ENCODE peak calls at places on chromosomes 12 and 14, in nine cellular contexts. N is glutamatergic neuron, H is dorsolateral prefrontal cortex, U is cardiac fibroblast, W is astrocyte of the spinal cord, A is esophagus squamous epithelium, I is cardiac muscle cell, L is GM06990, Y is neural crest cell. X is an unnamed sample.

GRCh38 chr14:77582511-77582910 is 33.9 kb downstream of the SPTLC2 start:
- DNase-seq in N (no peak), H (no peak), U (no peak), W (no peak), A (no peak), I (no peak), L (no peak), Y (no peak), X (no peak)

GRCh38 chr14:33837943-33838683 is 112.8 kb downstream of the EGLN3 start:
- DNase-seq in N (no peak), H (no peak), U (no peak), W (no peak), A (no peak), I (no peak), L (no peak), Y (no peak), X (no peak)

GRCh38 chr12:116116650-116117424 is 160.7 kb downstream of the MED13L start:
- DNase-seq in N (no peak), H (no peak), U (no peak), W (no peak), A (no peak), I (no peak), L (no peak), Y (no peak), X (no peak)

GRCh38 chr12:43206396-43206795 is 345.6 kb downstream of the ADAMTS20 start:
- DNase-seq in N (no peak), H (no peak), U (peak), W (peak), A (no peak), I (no peak), L (no peak), Y (no peak), X (no peak)

GRCh38 chr12:57795354-57795753 is 12.8 kb downstream of the TSFM start:
- DNase-seq in N (no peak), H (no peak), U (peak), W (no peak), A (no peak), I (no peak), L (no peak), Y (no peak), X (no peak)

GRCh38 chr14:24051789-24052655 is at the start of gene CARMIL3:
- DNase-seq in N (peak), H (peak), U (peak), W (peak), A (no peak), I (peak), L (peak), Y (peak), X (peak)

GRCh38 chr12:54306925-54307731 is 6.3 kb upstream of the NFE2 start:
- DNase-seq in N (no peak), H (no peak), U (peak), W (no peak), A (peak), I (no peak), L (no peak), Y (no peak), X (no peak)

GRCh38 chr12:120925740-120926563 is 21.8 kb upstream of the SPPL3 start:
- DNase-seq in N (no peak), H (no peak), U (no peak), W (no peak), A (no peak), I (no peak), L (no peak), Y (no peak), X (no peak)

GRCh38 chr14:105092912-105093425 is 27.7 kb upstream of the GPR132 start:
- DNase-seq in N (no peak), H (no peak), U (peak), W (peak), A (no peak), I (peak), L (peak), Y (no peak), X (peak)

GRCh38 chr14:98733536-98733935 is 538.5 kb downstream of the BCL11B start:
- DNase-seq in N (no peak), H (no peak), U (no peak), W (no peak), A (no peak), I (no peak), L (no peak), Y (no peak), X (no peak)

GRCh38 chr12:54394281-54394719 is 9.8 kb upstream of the ZNF385A start:
- DNase-seq in N (peak), H (no peak), U (peak), W (peak), A (no peak), I (peak), L (no peak), Y (peak), X (peak)

GRCh38 chr12:58731096-58731495 is 189.2 kb downstream of the LRIG3 start:
- DNase-seq in N (no peak), H (no peak), U (no peak), W (no peak), A (no peak), I (no peak), L (no peak), Y (no peak), X (no peak)

GRCh38 chr12:93130371-93131049 is 201.4 kb upstream of the EEA1 start:
- DNase-seq in N (no peak), H (no peak), U (no peak), W (no peak), A (no peak), I (peak), L (no peak), Y (no peak), X (no peak)

GRCh38 chr12:12476836-12477531 is 85.7 kb downstream of the DUSP16 start:
- DNase-seq in N (no peak), H (peak), U (no peak), W (no peak), A (no peak), I (no peak), L (no peak), Y (no peak), X (no peak)

GRCh38 chr14:24270537-24271133 is 762 bp downstream of the RABGGTA start:
- DNase-seq in N (no peak), H (no peak), U (no peak), W (no peak), A (no peak), I (no peak), L (no peak), Y (no peak), X (no peak)

GRCh38 chr14:92586001-92586947 is 72.7 kb downstream of the RIN3 start:
- DNase-seq in N (no peak), H (no peak), U (peak), W (peak), A (no peak), I (no peak), L (peak), Y (no peak), X (no peak)

GRCh38 chr12:124744659-124745467 is 118.8 kb downstream of the SCARB1 start:
- DNase-seq in N (peak), H (no peak), U (peak), W (no peak), A (no peak), I (no peak), L (peak), Y (no peak), X (no peak)

GRCh38 chr12:26425587-26426260 is 230.4 kb downstream of the SSPN start:
- DNase-seq in N (no peak), H (no peak), U (peak), W (peak), A (no peak), I (no peak), L (peak), Y (no peak), X (no peak)

GRCh38 chr12:120199595-120200306 is 1.2 kb downstream of the RPLP0 start:
- DNase-seq in N (no peak), H (no peak), U (peak), W (peak), A (no peak), I (no peak), L (no peak), Y (no peak), X (no peak)

GRCh38 chr12:30878034-30878433 is 48.5 kb upstream of the TSPAN11 start:
- DNase-seq in N (no peak), H (no peak), U (no peak), W (no peak), A (no peak), I (no peak), L (no peak), Y (no peak), X (no peak)

GRCh38 chr12:44523828-44524227 is 352.3 kb downstream of the NELL2 start:
- DNase-seq in N (no peak), H (no peak), U (no peak), W (no peak), A (no peak), I (no peak), L (no peak), Y (no peak), X (no peak)

GRCh38 chr14:57818511-57818910 is 47.4 kb downstream of the SLC35F4 start:
- DNase-seq in N (no peak), H (no peak), U (no peak), W (no peak), A (no peak), I (no peak), L (no peak), Y (no peak), X (no peak)

GRCh38 chr14:24274101-24274543 is 2.7 kb upstream of the RABGGTA start:
- DNase-seq in N (no peak), H (no peak), U (peak), W (no peak), A (no peak), I (no peak), L (peak), Y (no peak), X (no peak)

GRCh38 chr12:6229224-6229748 is 29.1 kb downstream of the CD9 start:
- DNase-seq in N (no peak), H (no peak), U (no peak), W (no peak), A (no peak), I (no peak), L (no peak), Y (no peak), X (no peak)

GRCh38 chr12:41795066-41795465 is 349.6 kb downstream of the GXYLT1 start:
- DNase-seq in N (no peak), H (no peak), U (no peak), W (peak), A (no peak), I (no peak), L (no peak), Y (no peak), X (no peak)

GRCh38 chr12:131132118-131132892 is 178.6 kb downstream of the ADGRD1 start:
- DNase-seq in N (peak), H (peak), U (peak), W (peak), A (no peak), I (peak), L (peak), Y (peak), X (peak)

GRCh38 chr14:55705651-55706340 is 125.8 kb downstream of the KTN1 start:
- DNase-seq in N (no peak), H (no peak), U (no peak), W (no peak), A (no peak), I (no peak), L (no peak), Y (no peak), X (no peak)

GRCh38 chr14:104937694-104938365 is 13.2 kb downstream of the PLD4 start:
- DNase-seq in N (no peak), H (no peak), U (no peak), W (no peak), A (no peak), I (no peak), L (no peak), Y (no peak), X (no peak)

GRCh38 chr14:68549057-68549421 is 243.8 kb downstream of the ZFP36L1 start:
- DNase-seq in N (no peak), H (no peak), U (peak), W (peak), A (no peak), I (no peak), L (no peak), Y (no peak), X (no peak)

GRCh38 chr12:3236345-3237153 is 159.4 kb downstream of the TSPAN9 start:
- DNase-seq in N (no peak), H (no peak), U (peak), W (peak), A (no peak), I (peak), L (no peak), Y (no peak), X (peak)

GRCh38 chr14:103361868-103362267 is 23.3 kb upstream of the MARK3 start:
- DNase-seq in N (no peak), H (no peak), U (peak), W (peak), A (no peak), I (no peak), L (no peak), Y (no peak), X (no peak)

GRCh38 chr12:68334136-68334535 is 2.0 kb upstream of the MDM1 start:
- DNase-seq in N (no peak), H (no peak), U (no peak), W (no peak), A (no peak), I (no peak), L (no peak), Y (no peak), X (no peak)

GRCh38 chr12:48185181-48185919 is 1.9 kb downstream of the CCDC184 start:
- DNase-seq in N (peak), H (no peak), U (no peak), W (no peak), A (no peak), I (no peak), L (no peak), Y (peak), X (peak)

GRCh38 chr12:48182659-48183058 is 785 bp upstream of the CCDC184 start:
- DNase-seq in N (no peak), H (no peak), U (no peak), W (no peak), A (no peak), I (no peak), L (no peak), Y (no peak), X (no peak)

GRCh38 chr12:48184549-48184922 is 1.1 kb downstream of the CCDC184 start:
- DNase-seq in N (no peak), H (no peak), U (no peak), W (no peak), A (no peak), I (no peak), L (no peak), Y (peak), X (peak)

GRCh38 chr12:48183876-48184548 is 568 bp downstream of the CCDC184 start:
- DNase-seq in N (peak), H (no peak), U (no peak), W (no peak), A (no peak), I (no peak), L (no peak), Y (peak), X (peak)

GRCh38 chr12:48183091-48183875 is at the start of gene CCDC184:
- DNase-seq in N (peak), H (peak), U (peak), W (peak), A (no peak), I (peak), L (peak), Y (peak), X (peak)
- TF ChIP-seq CTCF in N (no peak), H (peak), U (peak), W (peak), A (peak), I (peak), L (peak), Y (peak), X (no peak)

GRCh38 chr14:96584199-96584906 is 82.2 kb downstream of the PAPOLA start:
- DNase-seq in N (peak), H (no peak), U (peak), W (no peak), A (no peak), I (peak), L (peak), Y (peak), X (peak)
- TF ChIP-seq CTCF in N (peak), H (no peak), U (no peak), W (peak), A (peak), I (peak), L (peak), Y (peak), X (peak)

GRCh38 chr12:34219046-34219770 is 196.9 kb downstream of the ALG10 start:
- DNase-seq in N (no peak), H (no peak), U (no peak), W (no peak), A (no peak), I (no peak), L (peak), Y (no peak), X (no peak)
- TF ChIP-seq CTCF in N (no peak), H (no peak), U (no peak), W (no peak), A (no peak), I (no peak), L (no peak), Y (no peak), X (no peak)

DNA sequence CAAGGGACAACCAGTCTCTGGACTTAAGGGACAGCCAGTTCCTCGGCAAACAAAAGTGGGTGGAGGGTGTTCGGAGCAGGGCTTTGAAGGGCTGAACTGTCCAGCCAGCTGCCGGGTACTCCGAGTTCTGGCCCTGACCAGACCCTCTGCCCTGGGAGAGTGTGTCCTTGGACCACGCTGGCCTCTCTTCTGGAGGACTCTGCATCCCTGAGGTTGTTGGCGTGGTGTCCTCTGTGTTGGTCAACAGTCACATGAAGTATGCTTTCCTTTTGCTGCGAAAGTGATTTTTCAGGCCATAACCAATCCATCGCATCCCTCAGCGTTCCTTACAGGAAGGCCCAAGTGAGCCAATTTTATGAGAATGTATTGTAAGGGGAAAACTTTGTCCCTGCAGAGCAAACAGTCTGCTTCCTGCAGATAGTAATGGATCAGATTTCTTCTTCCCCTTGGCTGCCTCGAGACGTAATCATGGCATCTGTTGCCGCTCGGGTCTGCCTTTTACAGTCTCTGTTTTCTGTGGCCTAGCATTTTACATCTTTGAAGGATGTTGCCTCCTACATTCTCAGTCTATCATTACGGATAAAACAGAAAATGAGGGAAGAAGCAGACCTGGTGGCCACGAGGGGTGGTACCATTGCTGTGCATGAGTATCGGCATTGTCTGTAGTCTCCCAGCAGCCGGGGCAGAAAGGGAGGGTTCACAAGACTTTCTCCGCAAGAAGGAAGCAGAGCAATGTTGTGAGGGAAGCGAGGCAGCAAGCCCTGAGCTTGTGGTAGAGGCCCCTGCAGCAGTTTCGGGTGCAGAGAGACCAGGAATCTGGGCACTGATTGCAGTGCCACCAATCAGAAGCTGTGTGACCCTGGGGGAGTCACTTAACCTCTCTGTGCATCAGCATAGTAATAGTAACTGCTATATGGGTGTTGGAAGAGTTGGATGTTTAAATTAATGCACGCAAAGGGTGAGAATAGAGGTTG is 47.4 kb downstream of the SMIM41 start:
- DNase-seq in N (no peak), H (no peak), U (no peak), W (no peak), A (no peak), I (no peak), L (no peak), Y (no peak), X (no peak)
- TF ChIP-seq CTCF in N (no peak), H (no peak), U (no peak), W (no peak), A (no peak), I (peak), L (no peak), Y (no peak), X (no peak)

GRCh38 chr12:109763201-109763841 is 49.7 kb downstream of the FAM222A start:
- DNase-seq in N (no peak), H (no peak), U (peak), W (peak), A (no peak), I (no peak), L (no peak), Y (no peak), X (no peak)

GRCh38 chr12:109762673-109763191 is 49.1 kb downstream of the FAM222A start:
- DNase-seq in N (no peak), H (peak), U (no peak), W (no peak), A (no peak), I (no peak), L (no peak), Y (no peak), X (peak)

GRCh38 chr12:109764776-109765492 is 51.3 kb downstream of the FAM222A start:
- DNase-seq in N (no peak), H (peak), U (no peak), W (no peak), A (no peak), I (no peak), L (no peak), Y (no peak), X (peak)

GRCh38 chr12:109765493-109765810 is 51.8 kb downstream of the FAM222A start:
- DNase-seq in N (no peak), H (no peak), U (no peak), W (no peak), A (no peak), I (no peak), L (no peak), Y (no peak), X (no peak)

GRCh38 chr12:109764123-109764522 is 50.5 kb downstream of the FAM222A start:
- DNase-seq in N (no peak), H (peak), U (no peak), W (no peak), A (no peak), I (no peak), L (no peak), Y (no peak), X (peak)
- TF ChIP-seq CTCF in N (peak), H (no peak), U (no peak), W (no peak), A (no peak), I (no peak), L (no peak), Y (peak), X (peak)

X was measured in nephron progenitor cell.